ENCODE peak calls at places on chromosomes 7 and 10, in eight cellular contexts. One of them, this sample, is unnamed.

GRCh38 chr7:26663905-26664673 is 200.3 kb downstream of the SKAP2 start:
- DNase-seq in stomach: no peak
- DNase-seq in CD8-positive, alpha-beta T cell: no peak
- DNase-seq in retinal pigment epithelial cell: no peak
- DNase-seq in HCT116: no peak
- DNase-seq in ascending aorta: no peak
- DNase-seq in H9: no peak
- DNase-seq in CD4-positive, alpha-beta T cell: no peak
- DNase-seq in this sample: no peak

GRCh38 chr10:43644252-43644651 is 4.4 kb downstream of the ZNF32 start:
- DNase-seq in retinal pigment epithelial cell: no peak
- DNase-seq in CD8-positive, alpha-beta T cell: no peak
- DNase-seq in HCT116: no peak
- DNase-seq in ascending aorta: no peak
- DNase-seq in stomach: no peak
- DNase-seq in H9: no peak
- DNase-seq in CD4-positive, alpha-beta T cell: no peak
- DNase-seq in this sample: no peak

GRCh38 chr7:146375155-146375554 is 258.6 kb downstream of the CNTNAP2 start:
- DNase-seq in CD8-positive, alpha-beta T cell: no peak
- DNase-seq in H9: no peak
- DNase-seq in CD4-positive, alpha-beta T cell: no peak
- DNase-seq in HCT116: no peak
- DNase-seq in stomach: no peak
- DNase-seq in retinal pigment epithelial cell: peak; percentile 5
- DNase-seq in ascending aorta: no peak
- DNase-seq in this sample: no peak

GRCh38 chr7:19747740-19748339 is 25.6 kb downstream of the TMEM196 start:
- DNase-seq in ascending aorta: no peak
- DNase-seq in CD8-positive, alpha-beta T cell: no peak
- DNase-seq in HCT116: peak; percentile 49
- DNase-seq in stomach: no peak
- DNase-seq in retinal pigment epithelial cell: no peak
- DNase-seq in H9: no peak
- DNase-seq in CD4-positive, alpha-beta T cell: no peak
- DNase-seq in this sample: no peak

GRCh38 chr10:63711866-63712716 is 190.9 kb downstream of the REEP3 start:
- DNase-seq in ascending aorta: peak; percentile 98
- DNase-seq in retinal pigment epithelial cell: peak; percentile 99
- DNase-seq in H9: no peak
- DNase-seq in CD4-positive, alpha-beta T cell: no peak
- DNase-seq in stomach: peak; percentile 99
- DNase-seq in CD8-positive, alpha-beta T cell: no peak
- DNase-seq in HCT116: peak; percentile 99
- DNase-seq in this sample: no peak

GRCh38 chr10:43292745-43293676 is 26.1 kb upstream of the RASGEF1A start:
- DNase-seq in HCT116: peak; percentile 35
- DNase-seq in H9: peak; percentile 55
- DNase-seq in retinal pigment epithelial cell: no peak
- DNase-seq in stomach: peak; percentile 61
- DNase-seq in CD8-positive, alpha-beta T cell: no peak
- DNase-seq in CD4-positive, alpha-beta T cell: no peak
- DNase-seq in ascending aorta: no peak
- DNase-seq in this sample: no peak

GRCh38 chr7:127648986-127649385 is 3.0 kb upstream of the SND1 start:
- DNase-seq in HCT116: no peak
- DNase-seq in stomach: no peak
- DNase-seq in CD8-positive, alpha-beta T cell: no peak
- DNase-seq in H9: no peak
- DNase-seq in CD4-positive, alpha-beta T cell: no peak
- DNase-seq in retinal pigment epithelial cell: no peak
- DNase-seq in ascending aorta: no peak
- DNase-seq in this sample: no peak

GRCh38 chr7:2403718-2404648 is 572 bp downstream of the CHST12 start:
- DNase-seq in stomach: peak; percentile 44
- DNase-seq in CD8-positive, alpha-beta T cell: no peak
- DNase-seq in HCT116: no peak
- DNase-seq in H9: no peak
- DNase-seq in ascending aorta: peak; percentile 71
- DNase-seq in retinal pigment epithelial cell: no peak
- DNase-seq in CD4-positive, alpha-beta T cell: no peak
- DNase-seq in this sample: no peak

GRCh38 chr7:107147464-107148214 is 21.2 kb upstream of the HBP1 start:
- DNase-seq in stomach: no peak
- DNase-seq in CD8-positive, alpha-beta T cell: no peak
- DNase-seq in CD4-positive, alpha-beta T cell: peak; percentile 16
- DNase-seq in ascending aorta: no peak
- DNase-seq in retinal pigment epithelial cell: no peak
- DNase-seq in HCT116: peak; percentile 34
- DNase-seq in H9: no peak
- DNase-seq in this sample: no peak

GRCh38 chr7:85041599-85042216 is 145.1 kb downstream of the SEMA3D start:
- DNase-seq in CD8-positive, alpha-beta T cell: no peak
- DNase-seq in H9: peak; percentile 63
- DNase-seq in ascending aorta: peak; percentile 72
- DNase-seq in retinal pigment epithelial cell: no peak
- DNase-seq in stomach: peak; percentile 82
- DNase-seq in CD4-positive, alpha-beta T cell: no peak
- DNase-seq in HCT116: peak; percentile 62
- DNase-seq in this sample: no peak

GRCh38 chr7:107179326-107180163 is 10.7 kb downstream of the HBP1 start:
- DNase-seq in H9: no peak
- DNase-seq in retinal pigment epithelial cell: no peak
- DNase-seq in stomach: no peak
- DNase-seq in ascending aorta: no peak
- DNase-seq in CD4-positive, alpha-beta T cell: no peak
- DNase-seq in CD8-positive, alpha-beta T cell: no peak
- DNase-seq in HCT116: peak; percentile 51
- DNase-seq in this sample: no peak

GRCh38 chr7:25180946-25181345 is 47.3 kb downstream of the NPVF start:
- DNase-seq in retinal pigment epithelial cell: no peak
- DNase-seq in ascending aorta: no peak
- DNase-seq in CD8-positive, alpha-beta T cell: no peak
- DNase-seq in HCT116: no peak
- DNase-seq in stomach: no peak
- DNase-seq in CD4-positive, alpha-beta T cell: no peak
- DNase-seq in H9: peak; percentile 42
- DNase-seq in this sample: no peak

GRCh38 chr7:79182283-79182682 is 271.2 kb downstream of the MAGI2 start:
- DNase-seq in CD8-positive, alpha-beta T cell: no peak
- DNase-seq in H9: no peak
- DNase-seq in HCT116: no peak
- DNase-seq in ascending aorta: no peak
- DNase-seq in CD4-positive, alpha-beta T cell: no peak
- DNase-seq in retinal pigment epithelial cell: peak; percentile 75
- DNase-seq in stomach: no peak
- DNase-seq in this sample: no peak

GRCh38 chr10:90665905-90666662 is 191.8 kb downstream of the HTR7 start:
- DNase-seq in CD8-positive, alpha-beta T cell: no peak
- DNase-seq in ascending aorta: no peak
- DNase-seq in stomach: no peak
- DNase-seq in retinal pigment epithelial cell: no peak
- DNase-seq in CD4-positive, alpha-beta T cell: no peak
- DNase-seq in HCT116: no peak
- DNase-seq in H9: no peak
- DNase-seq in this sample: no peak

GRCh38 chr7:69757990-69758430 is 159.7 kb downstream of the AUTS2 start:
- DNase-seq in H9: no peak
- DNase-seq in HCT116: no peak
- DNase-seq in retinal pigment epithelial cell: no peak
- DNase-seq in CD4-positive, alpha-beta T cell: no peak
- DNase-seq in stomach: no peak
- DNase-seq in ascending aorta: no peak
- DNase-seq in CD8-positive, alpha-beta T cell: no peak
- DNase-seq in this sample: no peak

GRCh38 chr10:11175823-11176243 is 158.2 kb downstream of the CELF2 start:
- DNase-seq in HCT116: no peak
- DNase-seq in CD4-positive, alpha-beta T cell: peak; percentile 12
- DNase-seq in ascending aorta: no peak
- DNase-seq in H9: no peak
- DNase-seq in CD8-positive, alpha-beta T cell: no peak
- DNase-seq in retinal pigment epithelial cell: no peak
- DNase-seq in stomach: no peak
- DNase-seq in this sample: no peak

GRCh38 chr7:47253650-47254080 is 328.2 kb downstream of the TNS3 start:
- DNase-seq in HCT116: peak; percentile 21
- DNase-seq in ascending aorta: no peak
- DNase-seq in H9: peak; percentile 51
- DNase-seq in CD4-positive, alpha-beta T cell: no peak
- DNase-seq in stomach: no peak
- DNase-seq in retinal pigment epithelial cell: no peak
- DNase-seq in CD8-positive, alpha-beta T cell: no peak
- DNase-seq in this sample: no peak

GRCh38 chr7:22594020-22594419 is 94.0 kb upstream of the STEAP1B start:
- DNase-seq in stomach: no peak
- DNase-seq in CD4-positive, alpha-beta T cell: no peak
- DNase-seq in ascending aorta: no peak
- DNase-seq in retinal pigment epithelial cell: no peak
- DNase-seq in HCT116: no peak
- DNase-seq in H9: no peak
- DNase-seq in CD8-positive, alpha-beta T cell: no peak
- DNase-seq in this sample: no peak

GRCh38 chr10:70367195-70367796 is 15.1 kb downstream of the LRRC20 start:
- DNase-seq in CD8-positive, alpha-beta T cell: no peak
- DNase-seq in CD4-positive, alpha-beta T cell: no peak
- DNase-seq in ascending aorta: no peak
- DNase-seq in stomach: no peak
- DNase-seq in H9: no peak
- DNase-seq in HCT116: no peak
- DNase-seq in retinal pigment epithelial cell: no peak
- DNase-seq in this sample: no peak

GRCh38 chr10:70364001-70364771 is 18.2 kb downstream of the LRRC20 start:
- DNase-seq in ascending aorta: peak; percentile 97
- DNase-seq in HCT116: peak; percentile 67
- DNase-seq in stomach: peak; percentile 94
- DNase-seq in retinal pigment epithelial cell: peak; percentile 73
- DNase-seq in CD4-positive, alpha-beta T cell: peak; percentile 74
- DNase-seq in CD8-positive, alpha-beta T cell: peak; percentile 76
- DNase-seq in H9: peak; percentile 93
- DNase-seq in this sample: peak; percentile 90

GRCh38 chr10:70363292-70363691 is 19.1 kb downstream of the LRRC20 start:
- DNase-seq in CD8-positive, alpha-beta T cell: no peak
- DNase-seq in CD4-positive, alpha-beta T cell: no peak
- DNase-seq in HCT116: no peak
- DNase-seq in stomach: no peak
- DNase-seq in ascending aorta: no peak
- DNase-seq in retinal pigment epithelial cell: no peak
- DNase-seq in H9: no peak
- DNase-seq in this sample: no peak

GRCh38 chr10:70362357-70362756 is 20.1 kb downstream of the LRRC20 start:
- DNase-seq in CD4-positive, alpha-beta T cell: no peak
- DNase-seq in ascending aorta: no peak
- DNase-seq in H9: no peak
- DNase-seq in retinal pigment epithelial cell: no peak
- DNase-seq in stomach: no peak
- DNase-seq in HCT116: no peak
- DNase-seq in CD8-positive, alpha-beta T cell: no peak
- DNase-seq in this sample: no peak

GRCh38 chr10:70364772-70365091 is 17.7 kb downstream of the LRRC20 start:
- DNase-seq in H9: no peak
- DNase-seq in retinal pigment epithelial cell: no peak
- DNase-seq in HCT116: no peak
- DNase-seq in ascending aorta: no peak
- DNase-seq in CD8-positive, alpha-beta T cell: no peak
- DNase-seq in stomach: no peak
- DNase-seq in CD4-positive, alpha-beta T cell: no peak
- DNase-seq in this sample: no peak
- TF ChIP-seq CTCF in H9: no peak
- TF ChIP-seq CTCF in retinal pigment epithelial cell: no peak
- TF ChIP-seq CTCF in HCT116: no peak
- TF ChIP-seq CTCF in ascending aorta: no peak
- TF ChIP-seq CTCF in CD8-positive, alpha-beta T cell: no peak
- TF ChIP-seq CTCF in stomach: no peak
- TF ChIP-seq CTCF in CD4-positive, alpha-beta T cell: peak; percentile 47
- TF ChIP-seq CTCF in this sample: no peak

GRCh38 chr7:158442260-158442659 is 145.4 kb downstream of the PTPRN2 start:
- DNase-seq in CD8-positive, alpha-beta T cell: no peak
- DNase-seq in H9: no peak
- DNase-seq in CD4-positive, alpha-beta T cell: no peak
- DNase-seq in HCT116: peak; percentile 22
- DNase-seq in stomach: no peak
- DNase-seq in ascending aorta: no peak
- DNase-seq in retinal pigment epithelial cell: no peak
- DNase-seq in this sample: no peak
- TF ChIP-seq CTCF in CD8-positive, alpha-beta T cell: no peak
- TF ChIP-seq CTCF in H9: peak; percentile 64
- TF ChIP-seq CTCF in CD4-positive, alpha-beta T cell: no peak
- TF ChIP-seq CTCF in HCT116: peak; percentile 24
- TF ChIP-seq CTCF in stomach: no peak
- TF ChIP-seq CTCF in ascending aorta: no peak
- TF ChIP-seq CTCF in retinal pigment epithelial cell: no peak
- TF ChIP-seq CTCF in this sample: peak; percentile 53

GRCh38 chr7:122902751-122903495 is 16.7 kb upstream of the CADPS2 start:
- DNase-seq in CD4-positive, alpha-beta T cell: no peak
- DNase-seq in retinal pigment epithelial cell: no peak
- DNase-seq in CD8-positive, alpha-beta T cell: no peak
- DNase-seq in stomach: no peak
- DNase-seq in ascending aorta: no peak
- DNase-seq in H9: no peak
- DNase-seq in HCT116: no peak
- DNase-seq in this sample: no peak
- TF ChIP-seq CTCF in CD4-positive, alpha-beta T cell: no peak
- TF ChIP-seq CTCF in retinal pigment epithelial cell: no peak
- TF ChIP-seq CTCF in CD8-positive, alpha-beta T cell: no peak
- TF ChIP-seq CTCF in stomach: no peak
- TF ChIP-seq CTCF in ascending aorta: no peak
- TF ChIP-seq CTCF in H9: peak; percentile 51
- TF ChIP-seq CTCF in HCT116: no peak
- TF ChIP-seq CTCF in this sample: peak; percentile 62

DNA sequence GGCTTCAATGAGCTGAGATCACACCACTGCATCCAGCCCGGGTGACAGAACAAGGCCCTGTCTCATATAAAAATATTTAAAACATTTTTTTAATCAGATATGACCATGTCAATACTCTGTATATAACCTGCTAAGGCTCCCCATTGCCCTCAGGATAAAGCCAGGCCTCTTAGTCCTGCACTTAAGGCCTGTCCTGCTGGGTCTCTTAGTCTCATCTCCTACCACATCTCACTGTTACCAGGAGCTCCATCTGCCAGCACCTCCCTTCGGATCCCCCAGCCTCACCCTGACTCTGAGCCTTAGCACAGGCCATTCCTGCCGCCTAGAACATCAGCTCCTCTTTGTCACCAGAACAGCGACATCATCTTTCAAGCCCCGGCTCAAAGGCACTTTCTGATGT is 25.7 kb upstream of the GTF2IRD1 start:
- DNase-seq in retinal pigment epithelial cell: no peak
- DNase-seq in ascending aorta: no peak
- DNase-seq in H9: no peak
- DNase-seq in CD4-positive, alpha-beta T cell: no peak
- DNase-seq in CD8-positive, alpha-beta T cell: no peak
- DNase-seq in HCT116: no peak
- DNase-seq in stomach: no peak
- DNase-seq in this sample: no peak
- TF ChIP-seq CTCF in retinal pigment epithelial cell: no peak
- TF ChIP-seq CTCF in ascending aorta: no peak
- TF ChIP-seq CTCF in H9: no peak
- TF ChIP-seq CTCF in CD4-positive, alpha-beta T cell: no peak
- TF ChIP-seq CTCF in CD8-positive, alpha-beta T cell: no peak
- TF ChIP-seq CTCF in HCT116: no peak
- TF ChIP-seq CTCF in stomach: no peak
- TF ChIP-seq CTCF in this sample: no peak

This sample was measured in type B pancreatic cell.